ENCODE peak calls at places on chromosomes 16 and 17, in six cellular contexts. Y is NCI-H1092; N is activated T-cell treated with anti-CD3 and anti-CD28 coated beads, Interleukin-2, amount 50 U/mL, for 72 hours; K is KBM-7; H is ureter; Z is cardiac muscle cell. S is an unnamed sample.
A peak's percentile ranks its signal among the peaks of the same experiment; 100 is the strongest.

GRCh38 chr16:86775401-86775985 is 197.1 kb downstream of the FOXL1 start:
- DNase-seq in Y (no peak), K (no peak), Z (no peak), H (no peak), N (no peak), S (no peak)

GRCh38 chr17:17256316-17256715 is 19.3 kb upstream of the FLCN start:
- DNase-seq in Y (no peak), K (no peak), Z (no peak), N (no peak), H (no peak), S (no peak)

GRCh38 chr17:80513892-80514291 is 30.7 kb upstream of the RPTOR start:
- DNase-seq in Z (peak; percentile 40), Y (no peak), H (no peak), N (no peak), K (no peak), S (no peak)

GRCh38 chr16:86663691-86664517 is 85.6 kb downstream of the FOXL1 start:
- DNase-seq in N (peak; percentile 56), K (no peak), Y (no peak), H (no peak), Z (peak; percentile 63), S (no peak)

GRCh38 chr17:67018429-67019125 is 25.8 kb upstream of the CACNG1 start:
- DNase-seq in N (no peak), Z (no peak), Y (no peak), H (no peak), K (no peak), S (no peak)

GRCh38 chr17:81516439-81516838 is 3.8 kb upstream of the ACTG1 start:
- DNase-seq in H (no peak), Y (no peak), K (no peak), N (no peak), Z (no peak), S (no peak)

GRCh38 chr17:28267720-28268609 is 51.0 kb upstream of the TMEM97 start:
- DNase-seq in N (no peak), Z (no peak), H (no peak), K (no peak), Y (no peak), S (no peak)

GRCh38 chr16:12600536-12601256 is 203.0 kb downstream of the CPPED1 start:
- DNase-seq in K (no peak), Y (no peak), H (no peak), N (no peak), Z (no peak), S (no peak)

GRCh38 chr17:43200127-43200526 is 11.5 kb upstream of the TMEM106A start:
- DNase-seq in N (no peak), K (no peak), Y (no peak), Z (peak; percentile 21), H (no peak), S (no peak)

GRCh38 chr17:49997773-49998703 is 3.0 kb upstream of the DLX3 start:
- DNase-seq in Z (peak; percentile 90), H (peak; percentile 89), K (peak; percentile 79), N (peak; percentile 89), Y (peak; percentile 85), S (peak; percentile 80)

GRCh38 chr17:57634713-57635465 is 110.2 kb downstream of the CCDC182 start:
- DNase-seq in Z (no peak), K (no peak), H (no peak), Y (no peak), N (no peak), S (no peak)